ENCODE peak calls at places on chromosomes 12 and 14, in nine cellular contexts. E, A, L, S, G, M, Q, C and K are unnamed samples.

GRCh38 chr14:30559638-30560071 is 697 bp downstream of the G2E3 start:
- DNase-seq in E (no peak), A (peak), L (no peak), S (no peak), G (no peak), M (no peak), Q (peak), C (peak), K (no peak)

GRCh38 chr14:74018029-74018703 is 922 bp downstream of the ENTPD5 start:
- DNase-seq in E (no peak), A (peak), L (peak), S (no peak), G (no peak), M (no peak), Q (peak), C (peak), K (no peak)

GRCh38 chr14:105526781-105527380 is 498 bp downstream of the TMEM121 start:
- DNase-seq in E (peak), A (no peak), L (no peak), S (no peak), G (no peak), M (no peak), Q (no peak), C (no peak), K (no peak)

GRCh38 chr12:19095869-19096480 is 33.6 kb upstream of the PLEKHA5 start:
- DNase-seq in E (no peak), A (peak), L (no peak), S (no peak), G (no peak), M (no peak), Q (peak), C (peak), K (no peak)

GRCh38 chr12:122203968-122204828 is 689 bp downstream of the B3GNT4 start:
- DNase-seq in E (peak), A (no peak), L (no peak), S (no peak), G (peak), M (no peak), Q (no peak), C (no peak), K (no peak)

GRCh38 chr14:104389326-104390220 is 190.0 kb upstream of the C14orf180 start:
- DNase-seq in E (no peak), A (no peak), L (no peak), S (no peak), G (no peak), M (no peak), Q (no peak), C (no peak), K (no peak)

GRCh38 chr14:97021001-97021400 is 223.8 kb downstream of the VRK1 start:
- DNase-seq in E (no peak), A (no peak), L (peak), S (no peak), G (no peak), M (no peak), Q (no peak), C (no peak), K (no peak)

GRCh38 chr12:122021193-122021821 is 377 bp upstream of the BCL7A start:
- DNase-seq in E (peak), A (peak), L (no peak), S (no peak), G (no peak), M (peak), Q (peak), C (no peak), K (peak)

GRCh38 chr12:29131539-29131938 is 17.5 kb upstream of the FAR2 start:
- DNase-seq in E (no peak), A (no peak), L (no peak), S (no peak), G (no peak), M (no peak), Q (no peak), C (no peak), K (no peak)

GRCh38 chr12:92108651-92109050 is 37.0 kb downstream of the BTG1 start:
- DNase-seq in E (no peak), A (peak), L (no peak), S (no peak), G (no peak), M (no peak), Q (no peak), C (peak), K (peak)

GRCh38 chr14:53628747-53629146 is 327.9 kb downstream of the BMP4 start:
- DNase-seq in E (no peak), A (no peak), L (no peak), S (no peak), G (no peak), M (no peak), Q (no peak), C (no peak), K (no peak)

GRCh38 chr12:116183741-116184141 is 93.8 kb downstream of the MED13L start:
- DNase-seq in E (no peak), A (no peak), L (no peak), S (no peak), G (no peak), M (no peak), Q (no peak), C (peak), K (no peak)

GRCh38 chr12:3214508-3215365 is 137.6 kb downstream of the TSPAN9 start:
- DNase-seq in E (peak), A (no peak), L (no peak), S (no peak), G (no peak), M (no peak), Q (no peak), C (no peak), K (peak)

GRCh38 chr14:82070040-82070439 is 536.4 kb upstream of the SEL1L start:
- DNase-seq in E (no peak), A (no peak), L (no peak), S (no peak), G (no peak), M (no peak), Q (no peak), C (no peak), K (no peak)

GRCh38 chr14:80059041-80059440 is 152.3 kb downstream of the DIO2 start:
- DNase-seq in E (no peak), A (no peak), L (no peak), S (no peak), G (no peak), M (no peak), Q (no peak), C (no peak), K (no peak)

GRCh38 chr12:101539148-101539547 is 55.6 kb upstream of the MYBPC1 start:
- DNase-seq in E (no peak), A (no peak), L (no peak), S (no peak), G (no peak), M (no peak), Q (no peak), C (no peak), K (no peak)

GRCh38 chr12:47717443-47718193 is 7.7 kb downstream of the ENDOU start:
- DNase-seq in E (peak), A (peak), L (peak), S (no peak), G (peak), M (peak), Q (peak), C (peak), K (peak)

GRCh38 chr12:128268348-128268725 is 1.4 kb downstream of the TMEM132C start:
- DNase-seq in E (no peak), A (no peak), L (no peak), S (no peak), G (no peak), M (no peak), Q (no peak), C (no peak), K (no peak)

GRCh38 chr12:96466939-96467751 is 22.2 kb upstream of the CFAP54 start:
- DNase-seq in E (no peak), A (no peak), L (no peak), S (no peak), G (no peak), M (no peak), Q (no peak), C (peak), K (no peak)

GRCh38 chr12:68231229-68231628 is 5.6 kb upstream of the IL26 start:
- DNase-seq in E (no peak), A (no peak), L (no peak), S (no peak), G (no peak), M (no peak), Q (no peak), C (no peak), K (no peak)

GRCh38 chr12:107622005-107622404 is 63.6 kb upstream of the PWP1 start:
- DNase-seq in E (peak), A (no peak), L (no peak), S (no peak), G (no peak), M (no peak), Q (no peak), C (no peak), K (no peak)

GRCh38 chr12:93624595-93625294 is 52.3 kb downstream of the SOCS2 start:
- DNase-seq in E (no peak), A (peak), L (no peak), S (no peak), G (no peak), M (no peak), Q (peak), C (peak), K (no peak)

GRCh38 chr14:26554069-26554772 is 43.6 kb downstream of the NOVA1 start:
- DNase-seq in E (no peak), A (no peak), L (no peak), S (no peak), G (no peak), M (no peak), Q (no peak), C (no peak), K (no peak)

GRCh38 chr14:67583711-67584644 is 16.1 kb downstream of the PIGH start:
- DNase-seq in E (peak), A (peak), L (no peak), S (no peak), G (no peak), M (peak), Q (peak), C (peak), K (peak)

GRCh38 chr14:75543786-75544185 is 21.5 kb downstream of the BATF start:
- DNase-seq in E (no peak), A (no peak), L (no peak), S (no peak), G (no peak), M (no peak), Q (no peak), C (no peak), K (no peak)

GRCh38 chr12:57839996-57840395 is 6.5 kb downstream of the CTDSP2 start:
- DNase-seq in E (no peak), A (no peak), L (no peak), S (no peak), G (no peak), M (no peak), Q (no peak), C (no peak), K (no peak)

GRCh38 chr12:77995436-77996167 is 164.9 kb downstream of the NAV3 start:
- DNase-seq in E (no peak), A (peak), L (no peak), S (no peak), G (no peak), M (no peak), Q (peak), C (peak), K (no peak)

GRCh38 chr14:72518809-72519377 is 375.0 kb downstream of the DPF3 start:
- DNase-seq in E (no peak), A (no peak), L (no peak), S (no peak), G (no peak), M (no peak), Q (no peak), C (no peak), K (no peak)

GRCh38 chr14:34203271-34203722 is 252.4 kb upstream of the EGLN3 start:
- DNase-seq in E (no peak), A (peak), L (no peak), S (no peak), G (no peak), M (no peak), Q (no peak), C (no peak), K (peak)

GRCh38 chr12:120610560-120610959 is 29.4 kb upstream of the POP5 start:
- DNase-seq in E (no peak), A (no peak), L (no peak), S (no peak), G (no peak), M (no peak), Q (no peak), C (no peak), K (no peak)

GRCh38 chr12:62190921-62191746 is 69.1 kb upstream of the USP15 start:
- DNase-seq in E (peak), A (no peak), L (no peak), S (no peak), G (peak), M (no peak), Q (no peak), C (no peak), K (no peak)

GRCh38 chr12:68893741-68894140 is 39.2 kb downstream of the CPM start:
- DNase-seq in E (no peak), A (no peak), L (no peak), S (no peak), G (no peak), M (no peak), Q (no peak), C (no peak), K (no peak)

GRCh38 chr12:52584156-52584682 is 10.6 kb upstream of the KRT74 start:
- DNase-seq in E (no peak), A (no peak), L (no peak), S (no peak), G (no peak), M (no peak), Q (no peak), C (no peak), K (no peak)

GRCh38 chr12:132569856-132570480 is 40.4 kb downstream of the LRCOL1 start:
- DNase-seq in E (no peak), A (no peak), L (no peak), S (no peak), G (no peak), M (no peak), Q (no peak), C (no peak), K (no peak)

GRCh38 chr12:2411586-2412304 is 359.0 kb downstream of the CACNA1C start:
- DNase-seq in E (no peak), A (no peak), L (no peak), S (no peak), G (no peak), M (no peak), Q (no peak), C (no peak), K (no peak)

GRCh38 chr12:31895449-31896150 is 63.6 kb upstream of the RESF1 start:
- DNase-seq in E (no peak), A (no peak), L (no peak), S (no peak), G (no peak), M (no peak), Q (no peak), C (no peak), K (no peak)

GRCh38 chr12:105485926-105486325 is 155.4 kb downstream of the C12orf75 start:
- DNase-seq in E (no peak), A (no peak), L (no peak), S (no peak), G (no peak), M (no peak), Q (peak), C (no peak), K (no peak)

GRCh38 chr14:47207636-47208035 is 467.8 kb downstream of the MDGA2 start:
- DNase-seq in E (no peak), A (no peak), L (peak), S (no peak), G (no peak), M (no peak), Q (no peak), C (no peak), K (no peak)

GRCh38 chr14:38357557-38357956 is 101.7 kb upstream of the CLEC14A start:
- DNase-seq in E (no peak), A (peak), L (no peak), S (no peak), G (no peak), M (no peak), Q (no peak), C (peak), K (no peak)